ENCODE peak calls at places on chromosomes 6 and 20, in six cellular contexts. Z is HCT116, R is endothelial cell of umbilical vein, T is transverse colon, M is HepG2, C is GM12878. I is an unnamed sample.

GRCh38 chr6:127343753-127344659 is 597 bp upstream of the ECHDC1 start:
- DNase-seq in M (peak; percentile 25), Z (no peak), C (no peak), R (peak; percentile 68), T (no peak), I (no peak)

GRCh38 chr6:123551939-123552707 is 84.6 kb downstream of the TRDN start:
- DNase-seq in Z (no peak), T (no peak), R (peak; percentile 88), M (no peak), C (no peak), I (no peak)

GRCh38 chr6:80974579-80974978 is 777.9 kb downstream of the TENT5A start:
- DNase-seq in Z (no peak), T (no peak), C (no peak), R (no peak), M (no peak), I (no peak)

GRCh38 chr20:13783528-13783927 is 1.2 kb downstream of the ESF1 start:
- DNase-seq in T (no peak), M (no peak), C (no peak), Z (no peak), R (no peak), I (no peak)

GRCh38 chr6:135257641-135258405 is 76.7 kb downstream of the MYB start:
- DNase-seq in Z (no peak), M (no peak), T (no peak), R (no peak), C (no peak), I (no peak)

GRCh38 chr20:33437141-33437911 is 6.2 kb downstream of the SNTA1 start:
- DNase-seq in Z (no peak), M (no peak), T (no peak), R (no peak), C (no peak), I (no peak)

GRCh38 chr20:48302844-48303552 is 517.7 kb upstream of the SULF2 start:
- DNase-seq in R (no peak), Z (no peak), M (no peak), T (no peak), C (no peak), I (no peak)

GRCh38 chr6:33623895-33624381 is 2.8 kb downstream of the ITPR3 start:
- DNase-seq in M (no peak), C (no peak), R (no peak), T (peak; percentile 62), Z (no peak), I (no peak)

GRCh38 chr6:166306378-166307081 is 1.7 kb downstream of the PRR18 start:
- DNase-seq in T (no peak), Z (no peak), M (peak; percentile 59), R (no peak), C (no peak), I (no peak)

GRCh38 chr6:6969761-6970223 is 138.0 kb upstream of the RREB1 start:
- DNase-seq in M (peak; percentile 63), Z (peak; percentile 84), T (peak; percentile 89), C (no peak), R (no peak), I (no peak)

GRCh38 chr6:90413867-90414266 is 117.2 kb upstream of the BACH2 start:
- DNase-seq in Z (no peak), C (no peak), R (no peak), M (no peak), T (peak; percentile 33), I (no peak)

GRCh38 chr20:55528482-55528881 is 476.8 kb downstream of the CBLN4 start:
- DNase-seq in Z (no peak), M (no peak), C (no peak), R (no peak), T (no peak), I (no peak)

GRCh38 chr6:15588966-15589634 is 73.7 kb downstream of the DTNBP1 start:
- DNase-seq in T (no peak), R (no peak), Z (no peak), C (no peak), M (no peak), I (no peak)

GRCh38 chr6:151292974-151293373 is 53.2 kb downstream of the AKAP12 start:
- DNase-seq in R (no peak), C (no peak), M (no peak), T (no peak), Z (no peak), I (no peak)

GRCh38 chr6:120671519-120671918 is 662.8 kb downstream of the TBC1D32 start:
- DNase-seq in T (no peak), R (no peak), C (no peak), M (peak; percentile 3), Z (peak; percentile 2), I (no peak)

GRCh38 chr20:49750611-49751396 is 37.1 kb upstream of the B4GALT5 start:
- DNase-seq in R (no peak), C (peak; percentile 86), Z (no peak), M (no peak), T (peak; percentile 61), I (no peak)

GRCh38 chr6:110476046-110476849 is at the start of gene SLC22A16:
- DNase-seq in T (no peak), Z (no peak), C (no peak), M (no peak), R (no peak), I (peak; percentile 68)

GRCh38 chr6:43798688-43799444 is 28.9 kb downstream of the VEGFA start:
- DNase-seq in R (peak; percentile 26), Z (peak; percentile 92), C (peak; percentile 34), T (peak; percentile 90), M (peak; percentile 83), I (no peak)

GRCh38 chr20:63036266-63036665 is 29.5 kb upstream of the BHLHE23 start:
- DNase-seq in M (no peak), T (no peak), R (no peak), Z (no peak), C (no peak), I (no peak)

GRCh38 chr6:163983601-163984445 is 569.3 kb downstream of the QKI start:
- DNase-seq in R (no peak), T (no peak), C (peak; percentile 5), M (no peak), Z (no peak), I (peak; percentile 89)

GRCh38 chr6:163986313-163986712 is 571.8 kb downstream of the QKI start:
- DNase-seq in T (no peak), C (no peak), Z (no peak), R (no peak), M (peak; percentile 35), I (peak; percentile 53)

GRCh38 chr6:163985040-163985439 is 570.5 kb downstream of the QKI start:
- DNase-seq in M (no peak), C (no peak), Z (no peak), R (no peak), T (no peak), I (peak; percentile 45)

GRCh38 chr6:163984446-163984936 is 570.0 kb downstream of the QKI start:
- DNase-seq in R (no peak), C (peak; percentile 8), Z (no peak), T (no peak), M (no peak), I (peak; percentile 50)

GRCh38 chr6:163985710-163986109 is 571.2 kb downstream of the QKI start:
- DNase-seq in M (no peak), C (no peak), Z (no peak), R (no peak), T (no peak), I (peak; percentile 88)
- TF ChIP-seq POLR2AphosphoS5 in M (no peak), C (no peak), Z (no peak), R (no peak), T (no peak), I (no peak)

GRCh38 chr6:88171312-88171711 is 5.2 kb upstream of the CNR1 start:
- DNase-seq in Z (no peak), M (no peak), T (no peak), C (no peak), R (no peak), I (no peak)
- TF ChIP-seq POLR2AphosphoS5 in Z (no peak), M (no peak), T (no peak), C (no peak), R (no peak), I (no peak)

GRCh38 chr6:3162565-3163247 is 5.4 kb upstream of the TUBB2A start:
- DNase-seq in R (peak; percentile 70), M (peak; percentile 80), T (peak; percentile 82), Z (peak; percentile 56), C (no peak), I (no peak)
- TF ChIP-seq POLR2AphosphoS5 in R (no peak), M (peak; percentile 86), T (peak; percentile 72), Z (peak; percentile 38), C (no peak), I (peak; percentile 79)

DNA sequence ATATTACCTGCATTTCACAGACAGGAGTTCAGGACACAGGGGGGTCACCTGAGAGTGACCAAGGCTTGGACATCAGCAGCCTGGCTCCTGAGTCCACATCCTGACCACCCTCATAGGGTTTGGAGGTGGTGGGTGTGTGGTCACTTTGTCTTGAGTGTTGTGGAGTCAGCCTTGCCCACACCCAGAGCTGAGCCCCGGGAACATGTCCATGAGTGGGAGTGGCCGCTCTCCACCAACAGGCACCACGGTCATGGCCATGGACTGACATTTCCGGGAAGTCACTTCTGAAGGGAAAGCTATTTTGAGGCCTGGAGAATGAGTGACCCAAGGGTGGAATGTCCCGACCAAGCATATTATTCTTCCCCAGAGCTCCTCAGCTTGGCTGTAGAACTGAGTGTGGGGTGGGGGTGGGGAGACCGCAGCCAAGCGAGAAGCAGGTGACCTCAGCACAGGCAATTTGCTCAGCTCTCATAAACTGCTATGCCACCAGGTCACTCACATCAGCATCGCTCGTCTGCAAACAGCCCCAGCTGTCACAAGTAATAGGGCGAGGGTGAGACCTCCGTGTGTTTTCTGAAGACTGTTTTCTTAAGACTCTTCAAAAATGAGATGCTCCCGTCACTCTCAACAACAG is 348.6 kb upstream of the CDH4 start:
- DNase-seq in Z (no peak), R (no peak), C (no peak), T (no peak), M (no peak), I (peak; percentile 74)
- TF ChIP-seq POLR2AphosphoS5 in Z (no peak), R (no peak), C (no peak), T (no peak), M (no peak), I (no peak)

GRCh38 chr6:40720375-40720748 is 133.2 kb upstream of the LRFN2 start:
- DNase-seq in Z (no peak), M (no peak), R (no peak), C (no peak), T (no peak), I (no peak)

GRCh38 chr6:40722081-40722480 is 134.9 kb upstream of the LRFN2 start:
- DNase-seq in T (no peak), Z (no peak), C (no peak), M (no peak), R (no peak), I (no peak)

GRCh38 chr6:40718401-40718800 is 131.2 kb upstream of the LRFN2 start:
- DNase-seq in C (no peak), M (no peak), R (no peak), Z (no peak), T (no peak), I (no peak)

GRCh38 chr6:40721252-40721936 is 134.2 kb upstream of the LRFN2 start:
- DNase-seq in C (no peak), T (no peak), Z (no peak), M (no peak), R (no peak), I (no peak)

GRCh38 chr6:40719671-40720374 is 132.7 kb upstream of the LRFN2 start:
- DNase-seq in Z (no peak), C (peak; percentile 30), R (peak; percentile 64), M (no peak), T (no peak), I (no peak)
- TF ChIP-seq POLR2AphosphoS5 in Z (no peak), C (no peak), R (no peak), M (no peak), T (no peak), I (no peak)

I was measured in esophagus muscularis mucosa.